ENCODE peak calls at places on chromosomes 2 and 18, in nine cellular contexts. E, N, M, X, Q, D, V, K and R are unnamed samples.

GRCh38 chr2:50491541-50492114 is 540.3 kb downstream of the NRXN1 start:
- DNase-seq in N (no peak), M (no peak), V (peak), D (no peak), X (peak), Q (peak), E (peak), K (peak), R (peak)

GRCh38 chr18:9536354-9537152 is 61.2 kb downstream of the RALBP1 start:
- DNase-seq in X (no peak), Q (peak), E (no peak), K (no peak), M (no peak), V (no peak), D (no peak), N (no peak), R (no peak)

GRCh38 chr2:237418300-237418699 is 4.3 kb upstream of the COL6A3 start:
- DNase-seq in N (no peak), K (peak), Q (no peak), M (no peak), E (no peak), D (no peak), X (no peak), V (no peak), R (no peak)

GRCh38 chr2:38495880-38496279 is 106.8 kb downstream of the HNRNPLL start:
- DNase-seq in N (no peak), D (no peak), K (no peak), Q (no peak), M (no peak), X (no peak), E (no peak), V (no peak), R (no peak)

GRCh38 chr2:162063281-162063680 is 10.7 kb downstream of the DPP4 start:
- DNase-seq in N (no peak), D (no peak), X (no peak), Q (no peak), V (no peak), M (no peak), E (no peak), K (no peak), R (no peak)

GRCh38 chr18:49645836-49646235 is 84.0 kb downstream of the LIPG start:
- DNase-seq in X (no peak), D (peak), V (no peak), N (no peak), K (peak), E (no peak), Q (no peak), M (no peak), R (no peak)

GRCh38 chr2:77363277-77363676 is 158.9 kb downstream of the LRRTM4 start:
- DNase-seq in N (no peak), Q (no peak), E (no peak), V (no peak), M (no peak), D (no peak), X (no peak), K (no peak), R (no peak)

GRCh38 chr2:152706477-152707020 is 10.7 kb downstream of the PRPF40A start:
- DNase-seq in N (no peak), X (no peak), M (no peak), D (no peak), E (no peak), V (no peak), K (no peak), Q (no peak), R (no peak)

GRCh38 chr18:7872569-7872968 is 305.5 kb downstream of the PTPRM start:
- DNase-seq in K (peak), E (peak), Q (peak), V (no peak), X (peak), D (peak), M (no peak), N (no peak), R (no peak)

GRCh38 chr2:70626254-70626990 is 72.8 kb upstream of the TGFA start:
- DNase-seq in D (no peak), M (no peak), E (no peak), X (no peak), V (no peak), N (no peak), K (no peak), Q (no peak), R (peak)

GRCh38 chr2:25473131-25473530 is 131.4 kb upstream of the DNMT3A start:
- DNase-seq in X (no peak), E (no peak), M (no peak), V (no peak), N (no peak), K (peak), D (no peak), Q (no peak), R (no peak)

GRCh38 chr2:66845307-66845706 is 410.4 kb downstream of the MEIS1 start:
- DNase-seq in Q (peak), X (no peak), E (no peak), M (no peak), K (peak), V (no peak), D (no peak), N (no peak), R (no peak)

GRCh38 chr2:19850056-19850455 is 51.7 kb downstream of the TTC32 start:
- DNase-seq in N (no peak), X (no peak), Q (no peak), K (no peak), E (no peak), D (peak), M (peak), V (no peak), R (no peak)

GRCh38 chr2:19848952-19849351 is 52.8 kb downstream of the TTC32 start:
- DNase-seq in V (no peak), M (peak), E (no peak), K (no peak), X (no peak), Q (no peak), D (no peak), N (no peak), R (no peak)

GRCh38 chr2:19850526-19851050 is 51.2 kb downstream of the TTC32 start:
- DNase-seq in N (no peak), V (no peak), Q (no peak), E (no peak), X (no peak), D (peak), K (no peak), M (peak), R (no peak)

GRCh38 chr2:19848029-19848750 is 53.6 kb downstream of the TTC32 start:
- DNase-seq in E (no peak), N (no peak), M (peak), K (no peak), V (no peak), Q (no peak), X (no peak), D (peak), R (no peak)

DNA sequence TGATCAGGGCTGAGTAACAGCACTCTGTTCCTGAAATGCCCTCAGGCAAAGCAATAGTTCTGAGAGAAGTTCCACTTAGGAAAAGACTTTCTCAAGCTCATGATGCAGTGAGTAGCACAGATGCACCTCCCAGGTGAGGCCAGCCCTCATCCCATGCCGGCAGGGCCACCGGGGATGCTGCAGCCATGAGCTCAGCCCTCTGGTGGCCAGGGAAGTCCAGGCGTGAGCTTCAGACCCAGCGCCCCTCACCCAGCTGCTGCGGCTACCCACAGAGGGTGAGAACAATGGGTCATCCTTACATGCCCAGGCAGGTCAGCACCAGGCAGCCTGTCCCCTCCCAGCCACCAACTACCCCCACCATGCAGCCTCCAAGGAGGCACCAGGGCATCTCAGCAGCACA is 50.7 kb downstream of the TTC32 start:
- DNase-seq in M (peak), N (no peak), E (no peak), X (peak), D (peak), Q (no peak), V (no peak), K (no peak), R (no peak)
- TF ChIP-seq CTCF in M (no peak), N (no peak), E (no peak), X (no peak), D (no peak), Q (peak), V (no peak), K (peak), R (no peak)

DNA sequence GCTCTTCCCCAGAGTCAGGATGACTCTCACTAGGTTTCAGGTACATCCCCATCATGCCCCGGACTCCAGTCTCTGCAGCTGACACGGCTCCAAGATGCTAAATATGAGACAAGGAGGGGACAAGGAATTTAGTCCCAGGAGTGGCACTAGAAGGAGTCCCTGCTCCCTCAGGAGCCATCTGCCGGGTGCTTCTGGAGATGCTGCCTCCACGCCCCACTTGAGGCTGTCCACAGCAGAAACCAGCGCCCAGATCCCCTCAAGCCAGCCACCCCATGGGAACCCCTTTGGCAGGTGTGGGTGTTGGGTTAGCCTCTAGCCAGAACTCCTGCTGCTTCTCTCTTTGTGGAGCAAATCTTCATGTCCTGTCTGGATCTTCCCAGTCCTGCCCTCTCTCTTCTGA is 40.3 kb downstream of the BCL11A start:
- DNase-seq in X (no peak), V (no peak), Q (no peak), D (no peak), E (no peak), K (no peak), M (no peak), N (no peak), R (no peak)
- TF ChIP-seq CTCF in X (no peak), V (no peak), Q (no peak), D (no peak), E (no peak), K (no peak), M (no peak), N (no peak), R (no peak)

GRCh38 chr2:62455957-62456692 is 49.9 kb downstream of the TMEM17 start:
- DNase-seq in Q (no peak), M (no peak), N (no peak), X (no peak), V (no peak), K (no peak), E (no peak), D (no peak), R (no peak)

GRCh38 chr2:62458206-62459035 is 47.6 kb downstream of the TMEM17 start:
- DNase-seq in K (no peak), V (no peak), E (no peak), N (no peak), M (no peak), Q (no peak), D (no peak), X (no peak), R (no peak)

GRCh38 chr2:62456721-62457539 is 49.1 kb downstream of the TMEM17 start:
- DNase-seq in X (peak), Q (peak), D (peak), K (peak), V (peak), E (peak), M (peak), N (peak), R (peak)

GRCh38 chr2:62459106-62459505 is 46.9 kb downstream of the TMEM17 start:
- DNase-seq in X (no peak), E (no peak), N (no peak), V (no peak), Q (no peak), D (no peak), M (no peak), K (no peak), R (no peak)

GRCh38 chr2:62457555-62457954 is 48.4 kb downstream of the TMEM17 start:
- DNase-seq in Q (no peak), K (no peak), E (no peak), V (no peak), D (no peak), N (no peak), X (no peak), M (no peak), R (no peak)
- TF ChIP-seq CTCF in Q (no peak), K (no peak), E (no peak), V (no peak), D (no peak), N (no peak), X (no peak), M (no peak), R (no peak)

GRCh38 chr18:13813271-13813849 is 10.6 kb upstream of the MC5R start:
- DNase-seq in V (peak), D (peak), N (peak), K (peak), X (peak), E (peak), M (peak), Q (peak), R (peak)
- TF ChIP-seq CTCF in V (peak), D (peak), N (peak), K (peak), X (peak), E (peak), M (peak), Q (peak), R (peak)